ENCODE peak calls at places on chromosomes 7 and 10, in five cellular contexts. T is left ventricle myocardium inferior; R is AG09319; U is CD4-positive, alpha-beta T cell; A is thoracic aorta. G is an unnamed sample.

GRCh38 chr10:506451-507354 is 182.8 kb downstream of the DIP2C start:
- DNase-seq in U (no peak), A (no peak), T (no peak), R (no peak), G (no peak)

GRCh38 chr7:131010714-131011436 is 276.9 kb upstream of the KLF14 start:
- DNase-seq in U (no peak), T (no peak), R (no peak), A (no peak), G (no peak)

GRCh38 chr10:94192333-94192732 is 170.4 kb downstream of the NOC3L start:
- DNase-seq in R (no peak), A (no peak), U (no peak), T (no peak), G (no peak)

GRCh38 chr10:11290156-11290890 is 272.7 kb downstream of the CELF2 start:
- DNase-seq in A (no peak), R (no peak), U (no peak), T (no peak), G (no peak)

GRCh38 chr7:157339777-157340677 is 3.2 kb downstream of the DNAJB6 start:
- DNase-seq in T (peak), U (peak), R (no peak), A (no peak), G (no peak)

GRCh38 chr10:90227786-90228185 is 526.4 kb downstream of the KIF20B start:
- DNase-seq in R (no peak), T (no peak), U (no peak), A (no peak), G (no peak)

GRCh38 chr7:37368540-37368939 is 80.1 kb downstream of the ELMO1 start:
- DNase-seq in A (no peak), U (no peak), R (no peak), T (no peak), G (no peak)

GRCh38 chr10:73837072-73837471 is 25.7 kb upstream of the NDST2 start:
- DNase-seq in U (no peak), T (no peak), A (no peak), R (peak), G (no peak)

GRCh38 chr10:73992899-73993788 is 4.8 kb upstream of the VCL start:
- DNase-seq in U (no peak), R (no peak), T (no peak), A (no peak), G (no peak)

GRCh38 chr10:88538038-88538437 is 45.1 kb downstream of the RNLS start:
- DNase-seq in U (no peak), A (no peak), R (peak), T (no peak), G (no peak)

GRCh38 chr10:26355241-26355640 is 82.9 kb upstream of the APBB1IP start:
- DNase-seq in A (no peak), U (no peak), T (no peak), R (no peak), G (no peak)

GRCh38 chr10:63140077-63140476 is 6.9 kb downstream of the NRBF2 start:
- DNase-seq in R (no peak), U (no peak), T (no peak), A (no peak), G (no peak)

GRCh38 chr7:93921190-93921585 is 347 bp upstream of the GNG11 start:
- DNase-seq in R (no peak), U (no peak), T (no peak), A (no peak), G (no peak)

GRCh38 chr7:11193131-11193867 is 219.6 kb downstream of the PHF14 start:
- DNase-seq in A (no peak), U (no peak), R (peak), T (no peak), G (no peak)

GRCh38 chr10:114519306-114519669 is 115.0 kb upstream of the AFAP1L2 start:
- DNase-seq in U (no peak), A (no peak), T (no peak), R (no peak), G (no peak)

GRCh38 chr7:151863386-151864079 is 13.4 kb downstream of the PRKAG2 start:
- DNase-seq in R (no peak), U (no peak), T (no peak), A (no peak), G (no peak)
- TF ChIP-seq CTCF in R (no peak), U (no peak), T (peak), A (no peak), G (no peak)

DNA sequence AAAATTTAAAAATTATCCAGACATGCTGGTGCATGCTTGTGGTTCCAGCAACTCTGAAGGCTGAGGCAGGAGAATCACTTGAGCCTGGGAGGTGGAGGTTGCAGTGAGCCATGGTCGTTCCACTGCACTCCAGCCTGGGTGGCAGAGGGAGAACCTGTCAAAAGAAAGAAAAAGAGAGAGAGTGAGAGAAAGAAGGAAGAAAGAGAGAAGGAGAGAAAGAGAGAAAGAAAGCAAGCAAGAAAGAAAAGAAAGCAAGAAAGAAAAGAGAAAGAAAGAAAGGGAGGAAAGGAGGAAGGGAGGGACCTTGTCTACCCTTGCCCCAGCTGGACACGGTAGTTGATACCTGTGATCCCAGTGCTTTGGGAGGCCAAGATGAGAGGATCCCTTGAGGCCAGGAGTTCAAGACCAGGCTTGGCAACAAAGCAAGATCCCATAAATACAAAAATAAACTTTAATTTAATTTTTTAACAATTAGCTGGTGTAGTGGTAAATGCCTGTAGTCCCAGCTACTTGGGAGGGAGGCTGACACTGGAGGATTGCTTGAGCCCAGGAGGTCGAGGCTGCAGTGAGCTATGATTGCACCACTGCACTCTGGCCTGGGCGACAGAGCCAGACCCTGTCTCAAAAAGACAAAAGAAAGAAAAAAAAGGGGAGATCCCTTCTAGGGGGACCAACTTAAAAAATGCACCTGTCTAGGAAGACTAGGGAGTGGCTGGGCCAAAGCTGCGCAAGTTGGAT is 9.2 kb downstream of the NYAP1 start:
- DNase-seq in R (no peak), A (no peak), T (no peak), U (no peak), G (no peak)
- TF ChIP-seq CTCF in R (no peak), A (no peak), T (no peak), U (no peak), G (no peak)

DNA sequence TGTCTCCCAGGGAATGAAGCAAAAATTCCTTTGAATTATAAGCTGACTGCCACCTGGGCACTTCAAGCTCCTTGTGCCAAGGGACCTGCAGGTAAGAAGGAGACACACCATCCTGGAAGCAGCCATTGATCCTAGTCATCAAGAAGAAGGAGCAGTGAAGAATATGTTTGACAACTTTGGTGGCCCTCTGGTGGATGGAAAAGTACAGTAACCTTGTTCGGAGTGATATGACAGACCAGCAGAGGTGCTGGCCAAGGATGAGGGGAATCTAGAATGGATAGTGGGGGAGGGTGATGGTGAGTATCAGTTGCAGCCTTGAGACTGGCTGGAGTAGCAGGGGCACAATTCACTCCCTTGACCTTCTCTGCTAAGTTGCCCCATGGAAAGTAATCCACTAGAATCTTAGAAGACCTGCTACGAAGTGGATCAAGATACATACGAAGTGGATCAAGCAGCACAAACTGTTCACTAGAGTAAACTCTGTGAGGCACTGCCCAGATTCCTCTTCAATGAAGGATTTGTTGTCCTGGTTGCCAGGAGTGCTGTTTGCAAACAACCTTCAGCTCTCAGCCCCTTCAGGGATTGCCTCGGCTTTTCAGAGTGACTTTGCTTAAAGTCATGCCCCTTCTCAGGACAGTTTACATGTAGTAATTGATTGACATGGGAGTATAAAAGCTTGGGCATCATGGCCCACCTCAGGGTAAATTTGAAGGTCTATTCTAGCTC is 44.8 kb upstream of the ORC5 start:
- DNase-seq in A (no peak), U (no peak), R (no peak), T (no peak), G (no peak)
- TF ChIP-seq CTCF in A (no peak), U (no peak), R (no peak), T (peak), G (no peak)

GRCh38 chr7:115850774-115851173 is 179.8 kb downstream of the TFEC start:
- DNase-seq in A (no peak), R (no peak), T (no peak), U (no peak), G (no peak)

GRCh38 chr7:115851291-115851690 is 179.3 kb downstream of the TFEC start:
- DNase-seq in U (no peak), R (peak), T (no peak), A (no peak), G (no peak)
- TF ChIP-seq CTCF in U (peak), R (peak), T (peak), A (no peak), G (no peak)

GRCh38 chr7:66522518-66522917 is 106.2 kb upstream of the KCTD7 start:
- DNase-seq in U (no peak), R (no peak), T (no peak), A (no peak), G (no peak)
- TF ChIP-seq CTCF in U (no peak), R (peak), T (peak), A (no peak), G (no peak)

DNA sequence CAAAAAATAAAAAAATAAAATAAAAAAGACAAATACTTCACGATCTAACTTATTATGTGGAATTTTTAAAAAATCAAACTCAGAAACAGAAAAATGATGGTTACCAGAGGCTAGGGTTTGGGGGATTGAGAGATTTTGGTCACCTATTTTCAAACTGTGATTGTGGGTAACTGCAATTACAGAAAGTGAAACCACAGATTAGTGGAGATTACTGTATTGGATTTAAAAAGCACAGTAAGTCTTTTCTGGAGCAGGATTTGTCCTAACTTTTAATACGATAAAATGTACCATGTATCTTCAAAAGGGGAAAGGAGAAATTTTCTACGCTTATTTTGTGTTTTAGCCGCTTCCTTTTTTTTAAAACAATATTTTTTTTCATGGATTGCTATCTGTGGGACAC is 1204.9 kb upstream of the LRRTM3 start:
- DNase-seq in A (no peak), R (no peak), U (no peak), T (no peak), G (no peak)
- TF ChIP-seq CTCF in A (no peak), R (no peak), U (no peak), T (no peak), G (no peak)

GRCh38 chr7:137904826-137905225 is 58.1 kb upstream of the DGKI start:
- DNase-seq in A (no peak), R (no peak), T (no peak), U (no peak), G (no peak)

GRCh38 chr7:137908106-137908505 is 61.3 kb upstream of the DGKI start:
- DNase-seq in R (no peak), A (no peak), T (no peak), U (no peak), G (no peak)

GRCh38 chr7:137903382-137904169 is 56.8 kb upstream of the DGKI start:
- DNase-seq in R (peak), U (peak), A (no peak), T (no peak), G (no peak)

GRCh38 chr7:137913985-137914384 is 67.2 kb upstream of the DGKI start:
- DNase-seq in T (no peak), R (no peak), A (no peak), U (no peak), G (no peak)

DNA sequence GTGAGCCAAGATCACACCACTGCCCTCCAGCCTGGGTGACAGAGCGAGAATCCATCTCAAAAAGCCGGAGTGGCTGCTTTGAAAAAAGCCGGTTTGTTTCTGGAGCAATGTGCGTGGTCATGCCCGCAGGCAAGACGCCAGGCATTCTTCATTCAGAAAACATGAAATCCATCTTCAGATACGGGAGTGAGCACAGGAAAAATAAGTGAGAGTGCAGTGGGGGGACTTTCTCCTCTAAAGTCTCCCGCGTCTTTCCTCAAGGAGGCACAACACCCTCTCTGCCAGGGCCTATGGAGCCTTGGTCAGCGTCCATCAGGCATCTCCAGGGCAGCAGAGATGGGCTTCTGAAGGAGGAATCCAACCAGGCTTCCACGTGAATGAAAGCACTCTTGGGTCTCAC is 62.3 kb upstream of the DGKI start:
- DNase-seq in U (no peak), T (peak), R (no peak), A (peak), G (no peak)
- TF ChIP-seq CTCF in U (no peak), T (no peak), R (no peak), A (no peak), G (no peak)

GRCh38 chr10:95454940-95455339 is 106.2 kb downstream of the SORBS1 start:
- DNase-seq in U (no peak), R (no peak), T (no peak), A (no peak), G (no peak)

GRCh38 chr10:95457319-95457886 is 103.8 kb downstream of the SORBS1 start:
- DNase-seq in T (no peak), R (no peak), U (no peak), A (no peak), G (no peak)

GRCh38 chr10:95458014-95458413 is 103.2 kb downstream of the SORBS1 start:
- DNase-seq in T (no peak), U (no peak), A (no peak), R (no peak), G (no peak)

GRCh38 chr10:95454356-95454755 is 106.8 kb downstream of the SORBS1 start:
- DNase-seq in A (no peak), R (no peak), U (no peak), T (no peak), G (no peak)

DNA sequence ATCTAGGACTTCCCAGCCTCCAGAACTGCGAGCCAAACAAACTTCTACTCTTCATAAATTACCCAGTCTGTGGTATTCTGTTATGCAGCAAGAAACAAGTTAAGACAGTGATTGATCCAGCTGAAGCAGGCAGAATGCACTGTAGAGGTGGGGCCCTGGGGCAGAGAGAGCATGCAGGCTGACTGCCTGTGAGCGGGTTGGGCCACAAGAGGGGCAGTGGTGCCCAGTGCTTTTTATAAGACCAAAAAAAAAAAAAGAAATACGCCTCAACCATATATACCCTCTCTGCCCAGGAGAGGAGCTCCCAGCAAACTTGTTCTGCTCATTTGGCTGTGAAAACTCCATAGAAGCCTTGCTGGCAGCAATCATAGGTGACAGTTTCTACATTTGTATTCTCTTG is 104.7 kb downstream of the SORBS1 start:
- DNase-seq in T (no peak), A (no peak), R (no peak), U (no peak), G (no peak)
- TF ChIP-seq CTCF in T (peak), A (peak), R (no peak), U (no peak), G (no peak)

GRCh38 chr7:158933468-158934139 is 77.2 kb downstream of the DYNC2I1 start:
- DNase-seq in A (no peak), T (no peak), U (no peak), R (no peak), G (no peak)
- TF ChIP-seq CTCF in A (no peak), T (no peak), U (no peak), R (no peak), G (no peak)